ENCODE peak calls at places on chromosomes 3 and 15, in eight cellular contexts. K is CMK; L is progenitor cell of endocrine pancreas; M is activated naive CD8-positive, alpha-beta T cell treated with anti-CD3 and anti-CD28 coated beads, Interleukin-2, amount 50 U/mL, for 24 hours; F is natural killer cell; P is fibroblast of the conjunctiva; W is psoas muscle; R is globus pallidus. Q is an unnamed sample.

GRCh38 chr3:193554790-193555189 is at the start of gene ATP13A4:
- DNase-seq in L (peak), F (no peak), K (no peak), R (no peak), M (no peak), P (no peak), W (no peak), Q (no peak)

GRCh38 chr3:57816471-57817105 is 60.5 kb downstream of the SLMAP start:
- DNase-seq in F (no peak), M (no peak), K (no peak), L (no peak), R (no peak), W (no peak), P (no peak), Q (no peak)

GRCh38 chr3:123724306-123724705 is 139.5 kb upstream of the HACD2 start:
- DNase-seq in R (no peak), M (no peak), P (no peak), K (no peak), W (no peak), F (no peak), L (no peak), Q (no peak)

GRCh38 chr3:110479676-110480075 is 591.9 kb upstream of the NECTIN3 start:
- DNase-seq in K (no peak), R (no peak), F (no peak), L (no peak), W (no peak), M (no peak), P (no peak), Q (no peak)

GRCh38 chr15:48021336-48022086 is 99.3 kb upstream of the SLC24A5 start:
- DNase-seq in R (no peak), W (no peak), F (no peak), M (no peak), K (no peak), L (no peak), P (no peak), Q (no peak)

GRCh38 chr3:87082806-87083440 is 92.0 kb upstream of the VGLL3 start:
- DNase-seq in L (no peak), W (no peak), F (no peak), K (no peak), P (peak), R (peak), M (no peak), Q (no peak)

GRCh38 chr3:186225603-186226002 is 116.7 kb upstream of the ETV5 start:
- DNase-seq in L (no peak), R (no peak), W (no peak), F (no peak), P (no peak), K (no peak), M (no peak), Q (no peak)

GRCh38 chr3:13484861-13485590 is 4.9 kb downstream of the HDAC11 start:
- DNase-seq in K (peak), M (no peak), F (no peak), P (no peak), R (no peak), W (peak), L (no peak), Q (no peak)

GRCh38 chr3:139258276-139258675 is 85.5 kb upstream of the MRPS22 start:
- DNase-seq in P (no peak), K (no peak), M (no peak), W (no peak), L (no peak), F (no peak), R (no peak), Q (no peak)

GRCh38 chr3:114086356-114086755 is 29.8 kb downstream of the QTRT2 start:
- DNase-seq in W (no peak), P (no peak), F (no peak), L (no peak), M (no peak), R (no peak), K (no peak), Q (no peak)

GRCh38 chr15:40060241-40060961 is 21.4 kb upstream of the SRP14 start:
- DNase-seq in L (no peak), W (no peak), R (no peak), P (no peak), F (no peak), K (no peak), M (no peak), Q (no peak)

GRCh38 chr15:63519041-63519440 is 14.6 kb downstream of the USP3 start:
- DNase-seq in R (no peak), F (no peak), P (no peak), L (no peak), M (no peak), W (no peak), K (no peak), Q (no peak)

GRCh38 chr15:87619161-87619960 is 637.2 kb downstream of the NTRK3 start:
- DNase-seq in W (no peak), F (no peak), L (no peak), P (peak), K (no peak), R (no peak), M (no peak), Q (no peak)

GRCh38 chr15:57541805-57542504 is 49.7 kb upstream of the MYZAP start:
- DNase-seq in W (peak), K (no peak), L (peak), P (peak), M (peak), F (no peak), R (peak), Q (peak)

GRCh38 chr3:38725726-38726410 is 76.4 kb upstream of the SCN5A start:
- DNase-seq in R (no peak), P (no peak), L (no peak), M (no peak), W (no peak), K (no peak), F (no peak), Q (no peak)

GRCh38 chr3:182323126-182323727 is 470.1 kb upstream of the ATP11B start:
- DNase-seq in R (no peak), W (no peak), P (no peak), K (no peak), F (no peak), L (no peak), M (no peak), Q (no peak)

GRCh38 chr3:183584246-183584913 is 28.9 kb upstream of the KLHL6 start:
- DNase-seq in R (peak), L (no peak), P (peak), W (peak), M (no peak), F (no peak), K (no peak), Q (no peak)

GRCh38 chr3:11600501-11601282 is 43.0 kb downstream of the VGLL4 start:
- DNase-seq in R (no peak), L (no peak), P (peak), F (no peak), W (peak), K (no peak), M (no peak), Q (no peak)

GRCh38 chr3:194220776-194221735 is 85.1 kb downstream of the HES1 start:
- DNase-seq in P (no peak), R (no peak), M (no peak), W (no peak), K (no peak), F (no peak), L (no peak), Q (no peak)

GRCh38 chr3:5187920-5188418 is 462 bp downstream of the EDEM1 start:
- DNase-seq in R (no peak), L (peak), P (no peak), K (no peak), M (peak), W (peak), F (peak), Q (peak)

GRCh38 chr3:71926242-71926560 is 141.3 kb upstream of the PROK2 start:
- DNase-seq in P (no peak), L (peak), F (no peak), K (no peak), M (no peak), R (no peak), W (no peak), Q (no peak)

GRCh38 chr3:159859424-159859823 is 129.2 kb upstream of the IL12A start:
- DNase-seq in M (no peak), F (no peak), W (no peak), R (no peak), K (no peak), P (no peak), L (no peak), Q (no peak)

GRCh38 chr3:58559586-58559985 is 17.6 kb downstream of the FAM107A start:
- DNase-seq in M (no peak), W (no peak), K (no peak), P (no peak), R (no peak), L (no peak), F (no peak), Q (no peak)

GRCh38 chr3:7813412-7813811 is 688.2 kb upstream of the LMCD1 start:
- DNase-seq in L (no peak), F (no peak), K (no peak), P (no peak), W (no peak), R (no peak), M (no peak), Q (no peak)

GRCh38 chr3:50807266-50807665 is 132.5 kb downstream of the DOCK3 start:
- DNase-seq in K (no peak), F (no peak), W (no peak), R (no peak), L (no peak), P (no peak), M (no peak), Q (no peak)

GRCh38 chr3:41202075-41202833 is 2.9 kb downstream of the CTNNB1 start:
- DNase-seq in W (no peak), R (no peak), L (no peak), K (no peak), P (no peak), F (no peak), M (no peak), Q (no peak)

GRCh38 chr3:161265916-161266571 is 44.9 kb downstream of the NMD3 start:
- DNase-seq in M (no peak), P (no peak), L (no peak), K (no peak), W (no peak), F (no peak), R (no peak), Q (no peak)

GRCh38 chr3:53744351-53744750 is 101.9 kb downstream of the CHDH start:
- DNase-seq in K (no peak), R (no peak), W (no peak), F (no peak), L (no peak), M (no peak), P (no peak), Q (no peak)

GRCh38 chr15:59444980-59445500 is 7.1 kb downstream of the FAM81A start:
- DNase-seq in L (no peak), F (no peak), M (no peak), W (no peak), P (no peak), K (no peak), R (no peak), Q (no peak)

GRCh38 chr15:28109626-28110415 is 10.7 kb upstream of the OCA2 start:
- DNase-seq in R (no peak), K (no peak), L (no peak), P (no peak), W (no peak), F (peak), M (no peak), Q (peak)

GRCh38 chr3:192022412-192022811 is 561.4 kb downstream of the PYDC2 start:
- DNase-seq in K (no peak), R (no peak), W (no peak), M (no peak), L (no peak), F (no peak), P (no peak), Q (no peak)

GRCh38 chr3:154775821-154776548 is 304.1 kb upstream of the MME start:
- DNase-seq in P (no peak), K (no peak), F (no peak), R (no peak), L (no peak), M (no peak), W (no peak), Q (no peak)

GRCh38 chr3:71532639-71533395 is 50.7 kb downstream of the FOXP1 start:
- DNase-seq in L (no peak), R (no peak), P (no peak), F (no peak), M (no peak), K (no peak), W (no peak), Q (no peak)